ENCODE peak calls at places on chromosomes 11 and 22, in five cellular contexts. One of them, this sample, is unnamed.
A peak's percentile ranks its signal among the peaks of the same experiment; 100 is the strongest.

GRCh38 chr11:59189986-59190385 is 18.1 kb downstream of the DTX4 start:
- DNase-seq in A549: no peak
- DNase-seq in endothelial cell of umbilical vein: peak; percentile 10
- DNase-seq in HepG2: no peak
- DNase-seq in HCT116: no peak
- DNase-seq in this sample: no peak

GRCh38 chr11:39810358-39810757 is 1649.1 kb downstream of the LRRC4C start:
- DNase-seq in HCT116: no peak
- DNase-seq in HepG2: no peak
- DNase-seq in endothelial cell of umbilical vein: no peak
- DNase-seq in A549: no peak
- DNase-seq in this sample: no peak

GRCh38 chr11:124829986-124830385 is 29.8 kb upstream of the MSANTD2 start:
- DNase-seq in A549: no peak
- DNase-seq in HepG2: no peak
- DNase-seq in HCT116: no peak
- DNase-seq in endothelial cell of umbilical vein: no peak
- DNase-seq in this sample: no peak

GRCh38 chr11:2314525-2315394 is 12.9 kb downstream of the TSPAN32 start:
- DNase-seq in HCT116: no peak
- DNase-seq in endothelial cell of umbilical vein: peak; percentile 24
- DNase-seq in A549: no peak
- DNase-seq in HepG2: no peak
- DNase-seq in this sample: peak; percentile 27

GRCh38 chr22:40498454-40499186 is 128.2 kb downstream of the SGSM3 start:
- DNase-seq in A549: peak; percentile 80
- DNase-seq in HCT116: peak; percentile 91
- DNase-seq in endothelial cell of umbilical vein: peak; percentile 51
- DNase-seq in HepG2: peak; percentile 99
- DNase-seq in this sample: no peak

GRCh38 chr11:121630041-121630440 is 177.3 kb upstream of the SORL1-AS1 start:
- DNase-seq in HCT116: no peak
- DNase-seq in endothelial cell of umbilical vein: peak; percentile 83
- DNase-seq in A549: no peak
- DNase-seq in HepG2: no peak
- DNase-seq in this sample: no peak

GRCh38 chr11:30322162-30322561 is 742 bp upstream of the ARL14EP start:
- DNase-seq in HepG2: no peak
- DNase-seq in A549: no peak
- DNase-seq in HCT116: no peak
- DNase-seq in endothelial cell of umbilical vein: no peak
- DNase-seq in this sample: no peak

GRCh38 chr11:61186504-61186903 is 16.8 kb upstream of the PGA3 start:
- DNase-seq in A549: no peak
- DNase-seq in HepG2: no peak
- DNase-seq in HCT116: no peak
- DNase-seq in endothelial cell of umbilical vein: no peak
- DNase-seq in this sample: no peak

GRCh38 chr22:46749682-46750529 is 11.9 kb upstream of the CERK start:
- DNase-seq in endothelial cell of umbilical vein: peak; percentile 45
- DNase-seq in HCT116: no peak
- DNase-seq in HepG2: no peak
- DNase-seq in A549: no peak
- DNase-seq in this sample: no peak

GRCh38 chr22:50729391-50730012 is 8.5 kb upstream of the ACR start:
- DNase-seq in HCT116: no peak
- DNase-seq in endothelial cell of umbilical vein: no peak
- DNase-seq in A549: no peak
- DNase-seq in HepG2: no peak
- DNase-seq in this sample: no peak

GRCh38 chr11:66881927-66882452 is 25.1 kb downstream of the LRFN4 start:
- DNase-seq in HepG2: no peak
- DNase-seq in A549: no peak
- DNase-seq in HCT116: no peak
- DNase-seq in endothelial cell of umbilical vein: no peak
- DNase-seq in this sample: no peak

GRCh38 chr11:93133710-93134109 is 64.1 kb downstream of the SLC36A4 start:
- DNase-seq in A549: no peak
- DNase-seq in endothelial cell of umbilical vein: no peak
- DNase-seq in HCT116: no peak
- DNase-seq in HepG2: no peak
- DNase-seq in this sample: no peak

GRCh38 chr11:76281558-76281906 is 75.2 kb upstream of the WNT11 start:
- DNase-seq in endothelial cell of umbilical vein: no peak
- DNase-seq in HepG2: no peak
- DNase-seq in A549: no peak
- DNase-seq in HCT116: no peak
- DNase-seq in this sample: no peak

GRCh38 chr11:57290288-57290687 is 34.5 kb downstream of the TNKS1BP1 start:
- DNase-seq in A549: no peak
- DNase-seq in HepG2: no peak
- DNase-seq in HCT116: no peak
- DNase-seq in endothelial cell of umbilical vein: peak; percentile 36
- DNase-seq in this sample: no peak

GRCh38 chr11:76665921-76666351 is 4.6 kb downstream of the LRRC32 start:
- DNase-seq in HCT116: no peak
- DNase-seq in HepG2: no peak
- DNase-seq in endothelial cell of umbilical vein: no peak
- DNase-seq in A549: no peak
- DNase-seq in this sample: no peak

GRCh38 chr11:59265735-59266134 is 53.0 kb upstream of the MPEG1 start:
- DNase-seq in A549: no peak
- DNase-seq in HCT116: no peak
- DNase-seq in endothelial cell of umbilical vein: no peak
- DNase-seq in HepG2: no peak
- DNase-seq in this sample: no peak

GRCh38 chr11:2123628-2123960 is 15.6 kb downstream of the IGF2 start:
- DNase-seq in endothelial cell of umbilical vein: no peak
- DNase-seq in HCT116: no peak
- DNase-seq in A549: no peak
- DNase-seq in HepG2: no peak
- DNase-seq in this sample: no peak

GRCh38 chr11:59144579-59145345 is 2.1 kb downstream of the FAM111A start:
- DNase-seq in A549: peak; percentile 68
- DNase-seq in endothelial cell of umbilical vein: peak; percentile 84
- DNase-seq in HCT116: peak; percentile 86
- DNase-seq in HepG2: no peak
- DNase-seq in this sample: peak; percentile 94

GRCh38 chr11:34345012-34345804 is 12.6 kb downstream of the ABTB2 start:
- DNase-seq in HCT116: peak; percentile 52
- DNase-seq in HepG2: peak; percentile 95
- DNase-seq in endothelial cell of umbilical vein: no peak
- DNase-seq in A549: peak; percentile 64
- DNase-seq in this sample: peak; percentile 70

GRCh38 chr11:66262696-66263095 is 5.7 kb upstream of the RAB1B start:
- DNase-seq in HepG2: no peak
- DNase-seq in A549: no peak
- DNase-seq in endothelial cell of umbilical vein: no peak
- DNase-seq in HCT116: no peak
- DNase-seq in this sample: no peak

GRCh38 chr11:1628506-1629325 is 859 bp upstream of the KRTAP5-5 start:
- DNase-seq in HepG2: peak; percentile 21
- DNase-seq in HCT116: no peak
- DNase-seq in endothelial cell of umbilical vein: peak; percentile 34
- DNase-seq in A549: peak; percentile 83
- DNase-seq in this sample: peak; percentile 62

GRCh38 chr11:69277074-69277809 is 16.7 kb upstream of the MYEOV start:
- DNase-seq in HCT116: no peak
- DNase-seq in endothelial cell of umbilical vein: no peak
- DNase-seq in HepG2: no peak
- DNase-seq in A549: no peak
- DNase-seq in this sample: no peak

GRCh38 chr11:24592342-24592741 is 95.5 kb downstream of the LUZP2 start:
- DNase-seq in A549: no peak
- DNase-seq in HCT116: no peak
- DNase-seq in endothelial cell of umbilical vein: peak; percentile 74
- DNase-seq in HepG2: no peak
- DNase-seq in this sample: no peak

GRCh38 chr11:1844221-1845094 is 5.7 kb downstream of the TNNI2 start:
- DNase-seq in HCT116: no peak
- DNase-seq in A549: no peak
- DNase-seq in HepG2: no peak
- DNase-seq in endothelial cell of umbilical vein: no peak
- DNase-seq in this sample: peak; percentile 63

GRCh38 chr11:116420770-116421528 is 351.8 kb downstream of the BUD13 start:
- DNase-seq in HCT116: peak; percentile 10
- DNase-seq in A549: no peak
- DNase-seq in HepG2: no peak
- DNase-seq in endothelial cell of umbilical vein: no peak
- DNase-seq in this sample: peak; percentile 12

GRCh38 chr11:122851366-122852011 is 13.2 kb downstream of the CRTAM start:
- DNase-seq in HepG2: no peak
- DNase-seq in A549: no peak
- DNase-seq in endothelial cell of umbilical vein: no peak
- DNase-seq in HCT116: no peak
- DNase-seq in this sample: no peak

GRCh38 chr11:2881974-2882362 is 3.6 kb downstream of the CDKN1C start:
- DNase-seq in HepG2: no peak
- DNase-seq in A549: no peak
- DNase-seq in HCT116: no peak
- DNase-seq in endothelial cell of umbilical vein: no peak
- DNase-seq in this sample: no peak

GRCh38 chr11:64593156-64594105 is 2.4 kb downstream of the SLC22A12 start:
- DNase-seq in HCT116: no peak
- DNase-seq in endothelial cell of umbilical vein: no peak
- DNase-seq in HepG2: no peak
- DNase-seq in A549: no peak
- DNase-seq in this sample: no peak

DNA sequence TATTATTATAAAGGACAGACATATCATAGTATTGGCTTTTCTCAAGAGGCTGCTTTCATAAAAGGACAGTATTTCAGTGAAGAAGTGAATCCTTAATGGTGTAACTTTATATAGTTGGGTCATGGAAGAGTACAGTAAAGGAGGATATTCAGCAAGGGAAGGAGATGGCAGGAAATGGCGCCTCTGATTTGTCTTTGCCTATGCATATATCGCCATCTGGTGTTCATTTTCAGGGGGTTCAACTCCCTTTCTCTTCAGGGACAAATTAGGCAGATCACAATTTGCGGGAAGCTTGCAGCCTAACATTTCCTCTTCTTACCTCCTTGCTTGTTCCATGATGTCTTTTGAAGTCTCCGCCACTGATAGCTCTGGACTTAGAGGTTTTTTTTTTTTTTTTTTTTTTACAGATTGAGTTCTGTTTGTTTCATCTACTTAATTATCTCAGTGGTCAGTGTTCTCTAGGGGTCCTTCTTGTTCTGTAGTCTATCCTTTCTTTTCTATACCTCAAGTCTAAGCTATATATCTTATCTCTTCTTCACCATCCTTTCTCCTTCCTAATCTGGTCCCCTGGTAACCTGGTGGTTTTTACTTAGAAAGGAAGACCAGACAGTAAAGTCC is 21.8 kb upstream of the RRM1 start:
- DNase-seq in endothelial cell of umbilical vein: peak; percentile 79
- DNase-seq in HepG2: peak; percentile 72
- DNase-seq in HCT116: peak; percentile 59
- DNase-seq in A549: peak; percentile 67
- DNase-seq in this sample: peak; percentile 82
- TF ChIP-seq MAX in endothelial cell of umbilical vein: no peak
- TF ChIP-seq MAX in HepG2: no peak
- TF ChIP-seq MAX in HCT116: no peak
- TF ChIP-seq MAX in A549: no peak
- TF ChIP-seq MAX in this sample: no peak

GRCh38 chr11:129326921-129327320 is 48.7 kb upstream of the BARX2 start:
- DNase-seq in endothelial cell of umbilical vein: no peak
- DNase-seq in HCT116: no peak
- DNase-seq in A549: no peak
- DNase-seq in HepG2: no peak
- DNase-seq in this sample: no peak

GRCh38 chr11:129322941-129323340 is 52.7 kb upstream of the BARX2 start:
- DNase-seq in endothelial cell of umbilical vein: no peak
- DNase-seq in HepG2: no peak
- DNase-seq in HCT116: no peak
- DNase-seq in A549: no peak
- DNase-seq in this sample: no peak

GRCh38 chr11:129321076-129321475 is 54.6 kb upstream of the BARX2 start:
- DNase-seq in endothelial cell of umbilical vein: no peak
- DNase-seq in HCT116: no peak
- DNase-seq in HepG2: peak; percentile 28
- DNase-seq in A549: no peak
- DNase-seq in this sample: no peak

GRCh38 chr11:129324533-129325175 is 51.0 kb upstream of the BARX2 start:
- DNase-seq in HepG2: peak; percentile 93
- DNase-seq in endothelial cell of umbilical vein: no peak
- DNase-seq in HCT116: no peak
- DNase-seq in A549: peak; percentile 55
- DNase-seq in this sample: peak; percentile 7

DNA sequence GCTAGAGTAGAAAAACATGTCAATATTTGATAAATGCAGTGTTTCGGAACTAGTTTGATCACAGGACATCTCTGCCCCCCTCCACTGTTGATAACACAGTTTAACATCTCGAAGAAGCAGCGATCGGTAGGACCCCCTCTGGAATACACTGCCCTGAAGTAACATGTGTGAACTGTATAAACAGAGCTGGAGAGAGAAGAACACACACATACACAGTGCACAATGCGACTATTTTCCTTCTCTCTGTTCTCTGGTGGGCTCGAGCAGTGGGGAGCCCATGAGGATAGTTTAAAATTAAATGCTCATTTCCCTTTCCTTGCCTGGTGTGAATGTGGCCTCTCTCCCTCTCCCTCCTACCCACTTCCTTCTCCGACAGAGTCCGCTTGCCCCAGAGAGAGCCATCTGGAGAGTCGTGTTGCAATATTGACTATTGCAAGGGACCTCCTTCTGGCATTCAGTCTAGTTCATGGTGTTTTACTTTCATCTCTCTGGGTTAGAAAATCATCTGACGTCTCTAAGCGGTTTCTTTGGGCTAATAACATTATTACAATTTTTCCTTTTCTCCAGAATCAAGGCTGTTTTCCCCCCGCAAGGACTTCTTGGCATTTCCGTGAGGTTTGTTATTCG is 51.6 kb upstream of the BARX2 start:
- DNase-seq in HCT116: no peak
- DNase-seq in A549: peak; percentile 14
- DNase-seq in endothelial cell of umbilical vein: no peak
- DNase-seq in HepG2: peak; percentile 37
- DNase-seq in this sample: peak; percentile 91
- TF ChIP-seq POLR2A in HCT116: no peak
- TF ChIP-seq POLR2A in A549: no peak
- TF ChIP-seq POLR2A in endothelial cell of umbilical vein: no peak
- TF ChIP-seq POLR2A in HepG2: no peak
- TF ChIP-seq POLR2A in this sample: no peak

GRCh38 chr22:37558815-37559214 is 1.5 kb upstream of the CDC42EP1 start:
- DNase-seq in endothelial cell of umbilical vein: no peak
- DNase-seq in HepG2: no peak
- DNase-seq in HCT116: no peak
- DNase-seq in A549: no peak
- DNase-seq in this sample: no peak
- TF ChIP-seq CTCF in endothelial cell of umbilical vein: no peak
- TF ChIP-seq CTCF in HepG2: no peak
- TF ChIP-seq CTCF in HCT116: no peak
- TF ChIP-seq CTCF in A549: no peak
- TF ChIP-seq CTCF in this sample: no peak

DNA sequence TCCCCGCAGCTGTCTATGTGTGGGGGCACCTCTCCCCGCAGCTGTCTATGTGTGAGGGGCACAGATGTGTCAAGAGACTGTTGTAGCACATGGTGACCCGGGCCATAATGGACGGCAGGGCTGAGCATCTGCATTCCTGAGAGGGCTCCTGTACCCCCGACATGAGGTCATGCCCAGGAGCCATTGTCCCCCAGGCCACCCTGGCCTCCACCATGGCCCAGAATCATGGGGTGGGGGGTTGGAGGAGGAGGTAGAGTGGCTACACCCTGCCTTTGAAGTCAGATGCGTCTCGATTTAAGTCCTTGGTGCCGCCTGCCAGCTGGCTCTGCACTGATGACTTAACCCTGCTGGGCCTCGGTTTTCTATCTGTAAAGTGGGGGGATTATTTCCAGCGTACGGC is 49.1 kb downstream of the ARHGAP8 start:
- DNase-seq in HCT116: no peak
- DNase-seq in endothelial cell of umbilical vein: no peak
- DNase-seq in HepG2: no peak
- DNase-seq in A549: no peak
- DNase-seq in this sample: no peak
- TF ChIP-seq MAX in HCT116: no peak
- TF ChIP-seq MAX in endothelial cell of umbilical vein: no peak
- TF ChIP-seq MAX in HepG2: no peak
- TF ChIP-seq MAX in A549: no peak
- TF ChIP-seq MAX in this sample: no peak